ENCODE peak calls at places on chromosomes 16 and 17, in four cellular contexts. N is cardiac fibroblast, J is lower lobe of right lung, X is MM.1S. I is an unnamed sample.

GRCh38 chr17:73678999-73679398 is 34.8 kb upstream of the SDK2 start:
- DNase-seq in J (no peak), X (no peak), N (no peak), I (no peak)

GRCh38 chr16:67666032-67666537 is 465 bp downstream of the ENKD1 start:
- DNase-seq in J (peak; percentile 71), N (peak; percentile 50), X (no peak), I (no peak)

GRCh38 chr16:68005786-68006286 is 6.6 kb upstream of the DPEP2 start:
- DNase-seq in J (peak; percentile 77), X (peak; percentile 43), N (peak; percentile 37), I (peak; percentile 75)

GRCh38 chr16:53864819-53865491 is 161.0 kb downstream of the FTO start:
- DNase-seq in J (no peak), X (no peak), N (no peak), I (no peak)

GRCh38 chr16:23408242-23409201 is 44.5 kb downstream of the COG7 start:
- DNase-seq in J (no peak), N (peak; percentile 60), X (no peak), I (no peak)

GRCh38 chr16:2785101-2785991 is 2.0 kb downstream of the PRSS33 start:
- DNase-seq in N (no peak), J (peak; percentile 60), X (no peak), I (no peak)

GRCh38 chr17:77728022-77728671 is 230.4 kb upstream of the TNRC6C start:
- DNase-seq in J (no peak), X (no peak), N (no peak), I (peak; percentile 8)

GRCh38 chr17:8046306-8046928 is 7.6 kb downstream of the ALOX15B start:
- DNase-seq in J (no peak), N (no peak), X (no peak), I (no peak)

DNA sequence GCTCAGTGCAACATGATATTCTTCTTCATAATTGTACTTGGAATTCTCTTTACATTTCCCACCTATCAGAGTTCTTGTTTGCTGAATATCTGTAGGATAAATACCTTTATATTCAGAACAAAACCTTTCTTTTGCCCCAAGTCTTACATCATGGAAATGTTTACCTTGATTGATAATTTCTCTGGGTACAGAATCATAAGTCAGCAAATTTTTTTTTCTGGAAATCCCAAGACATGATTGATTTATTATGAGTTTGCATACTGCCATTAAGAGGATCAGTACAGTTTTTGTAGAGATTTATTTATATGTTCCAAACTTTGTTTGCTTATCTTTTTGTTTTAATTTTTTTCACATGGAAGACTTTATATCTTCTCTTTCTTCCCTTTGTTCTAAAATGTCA is 699.8 kb upstream of the KIF2B start:
- DNase-seq in J (no peak), N (no peak), X (no peak), I (no peak)
- H3K4me3 ChIP-seq in J (no peak overlapping the region), N (no peak overlapping the region), X (no peak overlapping the region), I (no peak overlapping the region)

GRCh38 chr17:17917394-17917793 is 54.8 kb downstream of the TOM1L2 start:
- DNase-seq in X (no peak), J (no peak), N (no peak), I (no peak)

GRCh38 chr17:17915183-17915582 is 57.0 kb downstream of the TOM1L2 start:
- DNase-seq in J (no peak), X (no peak), N (no peak), I (no peak)

GRCh38 chr17:17922198-17922901 is 49.9 kb downstream of the TOM1L2 start:
- DNase-seq in N (no peak), X (no peak), J (no peak), I (no peak)

GRCh38 chr17:17921192-17922082 is 50.8 kb downstream of the TOM1L2 start:
- DNase-seq in N (peak; percentile 95), X (no peak), J (no peak), I (no peak)

GRCh38 chr17:17919169-17920107 is 52.8 kb downstream of the TOM1L2 start:
- DNase-seq in X (peak; percentile 67), J (peak; percentile 70), N (peak; percentile 85), I (peak; percentile 86)
- TF ChIP-seq CTCF in X (peak; percentile 86), J (peak; percentile 72), N (peak; percentile 85), I (peak; percentile 80)

GRCh38 chr17:31489295-31490018 is 98.0 kb downstream of the RAB11FIP4 start:
- DNase-seq in X (no peak), J (peak; percentile 78), N (no peak), I (no peak)

GRCh38 chr17:31490019-31490383 is 98.5 kb downstream of the RAB11FIP4 start:
- DNase-seq in N (no peak), X (no peak), J (no peak), I (no peak)

GRCh38 chr17:31487648-31488263 is 96.3 kb downstream of the RAB11FIP4 start:
- DNase-seq in X (peak; percentile 97), N (peak; percentile 29), J (peak; percentile 98), I (peak; percentile 90)

GRCh38 chr17:31488264-31488981 is 96.9 kb downstream of the RAB11FIP4 start:
- DNase-seq in J (peak; percentile 74), X (peak; percentile 34), N (no peak), I (peak; percentile 30)

GRCh38 chr17:31488982-31489294 is 97.5 kb downstream of the RAB11FIP4 start:
- DNase-seq in X (peak; percentile 7), N (no peak), J (no peak), I (no peak)
- H3K4me3 ChIP-seq in X (peak overlapping the region; percentile 84), N (no peak overlapping the region), J (peak overlapping the region; percentile 68), I (peak overlapping the region; percentile 61)

GRCh38 chr16:82639263-82639662 is 12.5 kb downstream of the CDH13 start:
- DNase-seq in J (no peak), X (no peak), N (no peak), I (no peak)

GRCh38 chr16:82643936-82644630 is 17.3 kb downstream of the CDH13 start:
- DNase-seq in X (no peak), N (no peak), J (no peak), I (no peak)

GRCh38 chr16:82643136-82643535 is 16.4 kb downstream of the CDH13 start:
- DNase-seq in N (no peak), X (peak; percentile 46), J (no peak), I (peak; percentile 40)

GRCh38 chr16:82639666-82640336 is 13.0 kb downstream of the CDH13 start:
- DNase-seq in N (peak; percentile 71), J (peak; percentile 59), X (peak; percentile 30), I (peak; percentile 64)

DNA sequence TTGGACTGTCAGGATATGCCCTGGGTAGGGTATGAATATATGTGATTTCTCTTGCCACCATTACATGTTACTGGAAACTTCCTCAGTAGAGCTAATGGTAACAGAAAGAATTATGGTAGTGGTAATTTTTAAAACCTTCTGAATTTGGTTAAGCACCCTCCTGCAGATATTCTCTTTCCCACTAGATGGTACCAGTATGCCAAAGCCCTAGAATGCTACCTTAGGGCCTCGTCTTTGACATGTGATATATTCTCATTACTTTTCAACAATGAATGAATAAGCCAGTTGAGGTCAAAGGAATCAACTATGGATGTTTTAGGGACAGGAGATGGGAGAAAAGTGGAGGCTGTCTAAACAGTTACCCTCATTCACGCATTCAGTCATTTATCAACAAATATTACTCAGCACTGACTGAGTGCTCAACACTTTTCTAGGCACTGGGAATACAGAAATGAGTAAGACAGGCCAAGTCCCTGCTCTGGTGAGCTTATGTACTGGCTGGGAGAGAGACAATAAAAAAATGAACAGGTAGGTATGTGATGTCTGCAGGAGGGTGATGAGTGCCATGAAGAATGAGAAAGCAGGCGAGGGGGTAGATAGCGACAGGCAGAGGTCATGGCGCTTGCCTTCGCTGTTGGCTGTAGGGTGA is 14.7 kb downstream of the CDH13 start:
- DNase-seq in J (no peak), X (peak; percentile 6), N (peak; percentile 69), I (peak; percentile 55)
- TF ChIP-seq CTCF in J (no peak), X (peak; percentile 28), N (peak; percentile 62), I (peak; percentile 48)

DNA sequence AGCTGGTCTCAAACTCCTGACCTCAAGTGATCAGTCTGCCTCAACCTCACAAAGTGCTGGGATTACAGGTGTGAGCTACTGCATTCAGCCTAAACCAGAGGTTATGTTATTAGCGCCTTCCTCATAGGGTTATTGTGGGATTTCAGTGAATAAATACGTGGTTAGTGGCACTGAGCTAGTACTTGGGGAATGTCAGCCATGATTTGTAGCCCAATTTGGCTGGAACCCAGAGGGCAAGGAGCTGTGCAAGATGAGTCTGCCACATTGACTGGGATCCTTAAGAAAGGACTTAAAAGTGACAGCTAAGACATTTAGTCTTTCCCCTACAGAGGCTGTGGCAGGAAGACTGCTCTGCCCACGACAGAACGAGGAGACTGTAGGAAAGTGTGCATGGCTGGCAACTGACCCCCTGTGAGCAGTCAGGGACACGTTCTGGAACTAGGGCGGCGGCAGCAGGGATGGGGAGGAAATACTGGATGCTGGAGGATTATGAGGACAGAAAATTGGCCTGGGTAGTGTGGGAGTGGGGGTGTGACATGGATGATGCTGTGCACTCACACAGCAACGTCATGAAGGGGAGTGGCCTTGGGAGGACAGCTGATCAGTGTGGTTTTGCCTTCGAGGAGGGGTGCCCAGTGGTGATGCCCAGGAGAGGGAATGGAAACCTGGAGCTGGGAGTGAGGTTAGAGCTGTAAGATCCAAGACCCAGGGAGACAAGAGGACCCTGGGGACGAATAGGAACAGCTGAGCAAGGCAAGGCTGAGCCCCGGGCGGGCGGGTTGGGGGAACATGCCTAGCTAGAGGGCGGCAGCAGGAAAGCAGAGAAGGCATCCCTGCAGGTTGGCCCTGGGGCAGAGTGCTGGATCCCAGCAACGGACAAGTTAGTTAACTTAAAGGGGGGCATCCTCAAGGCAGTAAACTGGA is 14.5 kb downstream of the ATP5PD start:
- DNase-seq in X (no peak), J (peak; percentile 68), N (peak; percentile 80), I (no peak)
- H3K4me3 ChIP-seq in X (peak overlapping the region; percentile 25), J (peak overlapping the region; percentile 84), N (peak overlapping the region; percentile 5), I (peak overlapping the region; percentile 73)

GRCh38 chr17:29180051-29180787 is at the start of gene MYO18A:
- DNase-seq in J (peak; percentile 87), N (peak; percentile 79), X (peak; percentile 76), I (peak; percentile 87)
- TF ChIP-seq CTCF in J (peak; percentile 91), N (peak; percentile 49), X (peak; percentile 78), I (peak; percentile 93)

GRCh38 chr17:9974460-9975381 is 69.7 kb upstream of the RCVRN start:
- DNase-seq in N (no peak), X (no peak), J (no peak), I (no peak)
- H3K4me3 ChIP-seq in N (no peak overlapping the region), X (no peak overlapping the region), J (no peak overlapping the region), I (no peak overlapping the region)

GRCh38 chr17:44005865-44006580 is 1.6 kb downstream of the NAGS start:
- DNase-seq in X (peak; percentile 25), N (no peak), J (peak; percentile 75), I (no peak)
- TF ChIP-seq CTCF in X (peak; percentile 17), N (peak; percentile 10), J (peak; percentile 36), I (peak; percentile 13)

DNA sequence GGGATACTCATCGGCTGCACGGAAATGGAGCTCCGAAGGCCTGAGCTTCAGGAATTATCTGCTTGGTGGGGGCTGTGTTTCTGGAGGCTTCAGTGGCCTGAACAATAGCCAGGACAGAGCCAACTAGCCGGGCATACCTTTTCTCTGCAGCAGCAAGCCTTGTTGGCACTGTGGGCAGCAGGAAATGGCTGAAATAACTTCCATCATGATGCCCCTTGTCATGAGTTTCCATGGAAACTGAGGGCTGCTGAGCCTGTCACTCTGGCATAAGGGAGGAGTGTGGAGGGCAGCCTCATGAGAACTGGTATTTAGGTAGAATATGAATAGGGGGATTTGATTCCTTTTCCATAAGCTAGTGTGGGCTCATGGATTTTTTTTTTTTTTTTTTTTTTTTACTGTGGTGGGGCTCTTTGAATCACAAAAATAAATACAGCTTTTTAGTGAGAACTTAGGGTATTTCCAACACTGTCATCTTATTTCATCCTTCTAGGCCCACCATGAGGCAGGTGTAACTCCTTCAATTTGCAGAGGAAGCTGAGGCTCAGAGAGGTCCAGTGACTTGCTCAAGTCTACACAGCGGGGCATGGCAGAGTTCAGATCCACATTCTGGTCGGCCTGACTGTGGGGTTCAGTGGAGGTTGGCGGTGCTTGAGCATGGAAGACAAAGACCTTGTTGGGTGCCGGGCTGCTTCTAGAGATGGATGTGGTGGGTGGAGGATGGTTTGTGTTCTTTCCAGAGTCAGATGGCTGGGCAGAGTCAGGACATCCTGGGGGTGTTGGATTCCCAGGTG is 39.6 kb downstream of the PLCG2 start:
- DNase-seq in X (no peak), J (no peak), N (no peak), I (peak; percentile 60)
- H3K4me3 ChIP-seq in X (no peak overlapping the region), J (no peak overlapping the region), N (no peak overlapping the region), I (peak overlapping the region; percentile 64)

I was measured in GM12865.